ENCODE peak calls at places on chromosomes 12 and 14, in six cellular contexts. M is gastrocnemius medialis, L is tibial nerve, C is mammary epithelial cell, I is heart left ventricle, X is fibroblast of pulmonary artery. V is an unnamed sample.

GRCh38 chr12:104303538-104304151 is at the start of gene EID3:
- DNase-seq in L (peak), I (peak), M (peak), X (peak), C (peak), V (peak)

GRCh38 chr12:4587108-4587507 is 25.1 kb downstream of the DYRK4 start:
- DNase-seq in C (no peak), X (no peak), I (no peak), M (no peak), L (no peak), V (no peak)

GRCh38 chr12:49428652-49429549 is 61.6 kb downstream of the SPATS2 start:
- DNase-seq in I (no peak), C (peak), X (peak), M (no peak), L (no peak), V (peak)

GRCh38 chr12:66775941-66776340 is 97.1 kb upstream of the GRIP1 start:
- DNase-seq in C (no peak), L (no peak), I (no peak), M (no peak), X (no peak), V (no peak)

GRCh38 chr14:96238676-96239075 is 17.3 kb upstream of the BDKRB1 start:
- DNase-seq in C (no peak), L (no peak), I (no peak), X (no peak), M (no peak), V (no peak)

GRCh38 chr12:32107376-32108267 is 975 bp downstream of the BICD1 start:
- DNase-seq in X (peak), L (no peak), C (peak), M (no peak), I (no peak), V (peak)

GRCh38 chr12:31832740-31833540 is 104.1 kb upstream of the AMN1 start:
- DNase-seq in X (no peak), M (no peak), I (peak), L (no peak), C (no peak), V (no peak)

GRCh38 chr14:99687284-99688209 is 3.4 kb downstream of the CYP46A1 start:
- DNase-seq in I (no peak), L (no peak), C (no peak), M (no peak), X (no peak), V (no peak)

GRCh38 chr14:102232348-102232625 is 72.7 kb downstream of the MOK start:
- DNase-seq in I (no peak), M (no peak), C (no peak), X (no peak), L (no peak), V (no peak)

GRCh38 chr12:114636723-114637480 is 47.1 kb downstream of the TBX3 start:
- DNase-seq in C (peak), I (no peak), X (peak), L (no peak), M (no peak), V (peak)

GRCh38 chr12:31781894-31782540 is 53.2 kb upstream of the AMN1 start:
- DNase-seq in L (no peak), X (no peak), C (no peak), M (no peak), I (no peak), V (no peak)

DNA sequence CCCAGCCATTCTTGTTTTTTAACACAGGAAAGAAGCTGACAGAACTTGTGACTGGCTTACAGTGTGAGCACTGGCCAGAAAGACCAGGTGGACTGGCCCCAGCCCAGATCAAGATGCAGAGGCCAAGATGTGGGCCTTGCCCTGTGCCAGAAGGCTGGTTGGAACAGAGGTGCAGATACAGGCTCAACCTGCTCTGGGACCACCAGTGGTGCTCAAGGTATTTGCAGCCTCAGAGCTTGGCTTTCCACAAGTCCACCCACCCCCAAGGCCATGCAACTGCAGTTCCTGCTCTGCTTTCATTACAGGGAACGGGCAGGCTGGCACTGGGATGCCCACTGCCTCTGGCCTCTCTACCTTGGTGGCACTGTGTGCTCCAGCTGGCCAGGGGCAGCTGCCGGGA is 23.3 kb downstream of the ZFC3H1 start:
- DNase-seq in L (no peak), I (no peak), M (no peak), X (no peak), C (no peak), V (no peak)
- H3K4me3 ChIP-seq in L (no peak), I (no peak), M (no peak), X (no peak), C (no peak), V (no peak)

DNA sequence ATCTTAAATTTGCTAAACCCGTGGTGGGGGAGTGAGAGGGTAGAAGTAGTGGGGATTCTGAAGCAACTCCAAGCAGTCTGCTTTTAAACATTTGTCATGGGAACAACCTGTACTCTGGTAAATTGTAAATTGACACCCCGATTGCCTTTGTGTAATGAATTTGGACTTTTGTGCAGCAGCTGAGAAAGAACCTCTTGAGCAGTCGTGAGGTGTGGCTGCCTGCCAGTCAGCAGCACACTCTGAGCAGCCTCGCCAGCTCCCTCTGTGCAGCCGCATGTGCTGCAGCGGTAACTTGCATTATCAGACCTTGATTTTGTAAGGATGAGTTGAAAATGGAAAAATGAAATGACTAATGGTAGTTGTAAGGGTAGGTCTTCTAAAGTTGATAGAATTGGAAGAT is 74.3 kb downstream of the SUSD6 start:
- DNase-seq in M (peak), I (peak), L (peak), C (peak), X (peak), V (peak)
- TF ChIP-seq CTCF in M (no peak), I (no peak), L (no peak), C (peak), X (no peak), V (no peak)

DNA sequence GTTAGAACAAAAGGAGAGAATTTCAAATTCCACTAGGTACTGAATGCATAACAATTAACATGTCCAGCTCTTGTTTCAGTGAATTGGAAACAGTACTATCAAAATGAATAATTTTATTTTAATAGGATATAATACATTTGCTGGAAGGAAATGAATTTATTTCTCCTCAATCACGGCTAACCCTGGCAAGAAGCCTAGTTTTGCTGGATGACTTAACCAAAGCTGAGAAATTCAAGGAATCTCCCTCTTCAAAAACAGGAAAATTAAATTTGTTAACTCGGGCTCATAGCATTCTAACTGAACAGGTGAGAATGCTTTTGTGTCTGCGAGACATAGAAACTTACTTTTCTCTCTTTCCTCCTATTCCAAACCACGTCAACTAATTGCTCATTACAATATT is 163.5 kb upstream of the NEDD1 start:
- DNase-seq in L (no peak), C (no peak), X (peak), I (no peak), M (no peak), V (peak)
- H3K4me3 ChIP-seq in L (no peak), C (no peak), X (no peak), I (no peak), M (no peak), V (no peak)

GRCh38 chr14:67151082-67151666 is 38.1 kb upstream of the GARIN2 start:
- DNase-seq in M (no peak), C (no peak), I (no peak), L (no peak), X (no peak), V (peak)
- TF ChIP-seq CTCF in M (no peak), C (peak), I (no peak), L (peak), X (peak), V (peak)

GRCh38 chr14:100827751-100828447 is 2.0 kb downstream of the MEG3 start:
- DNase-seq in M (no peak), I (no peak), X (peak), L (no peak), C (peak), V (peak)
- H3K4me3 ChIP-seq in M (no peak), I (peak), X (peak), L (peak), C (peak), V (peak)